ENCODE peak calls at places on chromosomes 16 and 17, in six cellular contexts. S, B, C, Z, I and M are unnamed samples.

GRCh38 chr17:9002236-9002609 is 19.1 kb upstream of the NTN1 start:
- DNase-seq in S (no peak), B (no peak), C (no peak), Z (no peak), I (no peak), M (no peak)

GRCh38 chr16:56068314-56068713 is 123.0 kb upstream of the GNAO1 start:
- DNase-seq in S (no peak), B (no peak), C (no peak), Z (no peak), I (no peak), M (no peak)

GRCh38 chr17:60817187-60817586 is 139.5 kb downstream of the BCAS3 start:
- DNase-seq in S (no peak), B (no peak), C (no peak), Z (no peak), I (no peak), M (no peak)

GRCh38 chr17:5118219-5118618 is 2.4 kb downstream of the USP6 start:
- DNase-seq in S (no peak), B (peak; percentile 51), C (no peak), Z (no peak), I (no peak), M (no peak)

GRCh38 chr17:19533036-19533717 is 477 bp upstream of the SLC47A1 start:
- DNase-seq in S (no peak), B (no peak), C (no peak), Z (no peak), I (no peak), M (no peak)

GRCh38 chr17:74623693-74624093 is at the start of gene CD300E:
- DNase-seq in S (no peak), B (no peak), C (no peak), Z (no peak), I (no peak), M (no peak)

GRCh38 chr17:73956595-73957465 is 246.6 kb upstream of the RPL38 start:
- DNase-seq in S (no peak), B (no peak), C (peak; percentile 80), Z (no peak), I (peak; percentile 49), M (peak; percentile 25)

GRCh38 chr17:6303664-6304063 is 131.3 kb downstream of the AIPL1 start:
- DNase-seq in S (no peak), B (no peak), C (peak; percentile 81), Z (no peak), I (no peak), M (peak; percentile 16)

GRCh38 chr16:85663891-85664321 is 24.8 kb downstream of the GINS2 start:
- DNase-seq in S (no peak), B (no peak), C (no peak), Z (no peak), I (no peak), M (no peak)

GRCh38 chr16:82041542-82041941 is 6.5 kb downstream of the HSD17B2 start:
- DNase-seq in S (no peak), B (no peak), C (no peak), Z (no peak), I (no peak), M (no peak)

GRCh38 chr17:78998311-78999055 is 11.1 kb downstream of the CANT1 start:
- DNase-seq in S (peak; percentile 21), B (peak; percentile 89), C (no peak), Z (no peak), I (no peak), M (no peak)

GRCh38 chr16:68299571-68300453 is 10.9 kb downstream of the SLC7A6OS start:
- DNase-seq in S (no peak), B (no peak), C (no peak), Z (no peak), I (no peak), M (no peak)

GRCh38 chr16:85395207-85395912 is 217.8 kb upstream of the GSE1 start:
- DNase-seq in S (peak; percentile 90), B (peak; percentile 96), C (peak; percentile 47), Z (peak; percentile 71), I (peak; percentile 92), M (no peak)

GRCh38 chr17:66492500-66493123 is 190.2 kb downstream of the PRKCA start:
- DNase-seq in S (no peak), B (no peak), C (no peak), Z (no peak), I (no peak), M (no peak)

GRCh38 chr16:88378836-88379693 is 3.7 kb upstream of the ZNF469 start:
- DNase-seq in S (no peak), B (peak; percentile 70), C (no peak), Z (no peak), I (no peak), M (no peak)

GRCh38 chr17:39197380-39198185 is at the start of gene CACNB1:
- DNase-seq in S (peak; percentile 80), B (peak; percentile 94), C (peak; percentile 91), Z (no peak), I (no peak), M (peak; percentile 76)

GRCh38 chr17:76578376-76578775 is 7.3 kb downstream of the ST6GALNAC2 start:
- DNase-seq in S (no peak), B (no peak), C (no peak), Z (no peak), I (no peak), M (no peak)

GRCh38 chr17:35621768-35622167 is 34.6 kb downstream of the AP2B1 start:
- DNase-seq in S (no peak), B (no peak), C (no peak), Z (no peak), I (no peak), M (no peak)

GRCh38 chr17:35616506-35616905 is 29.4 kb downstream of the AP2B1 start:
- DNase-seq in S (no peak), B (no peak), C (no peak), Z (no peak), I (no peak), M (no peak)

GRCh38 chr17:35617505-35617904 is 30.4 kb downstream of the AP2B1 start:
- DNase-seq in S (no peak), B (no peak), C (no peak), Z (no peak), I (no peak), M (no peak)

GRCh38 chr17:35614835-35615234 is 27.7 kb downstream of the AP2B1 start:
- DNase-seq in S (no peak), B (no peak), C (no peak), Z (no peak), I (no peak), M (no peak)

DNA sequence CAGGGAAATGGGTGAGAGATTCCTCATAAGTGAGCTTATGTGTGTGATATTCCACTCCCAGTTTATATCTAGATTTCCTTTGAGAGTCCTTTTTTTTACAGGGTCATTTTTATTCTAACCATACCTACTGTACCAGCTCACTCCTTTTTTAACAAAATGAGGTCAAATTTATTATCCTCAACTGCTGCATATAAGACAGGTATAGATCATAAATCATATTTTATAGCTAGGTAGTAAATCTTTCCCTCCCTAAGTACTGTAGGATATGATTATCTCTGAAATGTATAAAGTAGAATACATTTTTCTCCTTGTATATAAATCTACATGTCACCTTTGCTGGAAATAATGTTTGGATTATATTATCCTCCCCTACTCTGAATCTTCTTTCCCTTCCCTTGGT is 31.5 kb downstream of the AP2B1 start:
- DNase-seq in S (no peak), B (no peak), C (no peak), Z (no peak), I (no peak), M (no peak)
- H3K36me3 ChIP-seq in S (no peaks in the 10 kb centered on the region), B (no peaks in the 10 kb centered on the region), C (no peaks in the 10 kb centered on the region), Z (no peaks in the 10 kb centered on the region), I (peaks cover 4% of the 10 kb centered on the region), M (peaks cover 10% of the 10 kb centered on the region)

GRCh38 chr16:23368469-23368868 is 66.4 kb downstream of the SCNN1B start:
- DNase-seq in S (no peak), B (no peak), C (no peak), Z (no peak), I (peak; percentile 2), M (no peak)
- H3K4me1 ChIP-seq in S (no peaks in the 10 kb centered on the region), B (no peaks in the 10 kb centered on the region), C (no peaks in the 10 kb centered on the region), Z (no peaks in the 10 kb centered on the region), I (peaks cover 6% of the 10 kb centered on the region), M (peaks cover 6% of the 10 kb centered on the region)

GRCh38 chr17:64739316-64740058 is 77.4 kb upstream of the SMURF2 start:
- DNase-seq in S (no peak), B (no peak), C (peak; percentile 5), Z (no peak), I (no peak), M (peak; percentile 16)
- H3K27ac ChIP-seq in S (no peak overlapping the region), B (no peak overlapping the region), C (no peak overlapping the region), Z (peak overlapping the region; percentile 66), I (no peak overlapping the region), M (no peak overlapping the region)

DNA sequence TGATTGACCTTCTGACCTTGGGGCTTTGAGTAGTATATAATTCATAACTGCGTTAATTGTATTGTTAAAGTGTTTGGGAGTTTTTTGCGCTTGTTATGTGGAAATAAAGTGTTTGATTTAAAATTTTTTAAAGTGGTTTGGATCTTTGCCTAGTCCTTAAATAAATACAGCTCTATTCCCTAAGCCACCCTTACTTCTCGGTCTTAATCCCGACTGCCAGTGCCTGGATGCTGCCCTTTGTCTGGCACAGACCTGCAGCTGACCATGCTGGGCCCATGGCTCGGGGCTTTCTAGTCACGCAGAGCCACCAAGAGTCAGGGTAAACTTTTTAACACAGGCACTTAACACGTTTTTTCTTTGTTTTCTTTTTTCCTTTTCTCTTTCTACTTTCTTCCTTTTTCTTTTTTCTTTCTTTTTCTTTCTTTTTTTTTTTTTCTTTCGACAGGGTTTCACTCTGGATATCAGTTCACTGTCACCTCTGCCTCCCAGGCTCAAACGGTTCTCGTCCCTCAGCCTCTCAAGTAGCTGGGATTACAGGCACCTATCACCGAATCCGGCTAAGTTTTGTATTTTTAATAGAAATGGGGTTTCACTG is 19.6 kb upstream of the SLC5A11 start:
- DNase-seq in S (no peak), B (no peak), C (no peak), Z (no peak), I (no peak), M (no peak)
- H3K36me3 ChIP-seq in S (no peaks in the 10 kb centered on the region), B (peaks cover 9% of the 10 kb centered on the region), C (peaks cover 37% of the 10 kb centered on the region), Z (peaks cover 8% of the 10 kb centered on the region), I (peaks cover 17% of the 10 kb centered on the region), M (peaks cover 56% of the 10 kb centered on the region)

DNA sequence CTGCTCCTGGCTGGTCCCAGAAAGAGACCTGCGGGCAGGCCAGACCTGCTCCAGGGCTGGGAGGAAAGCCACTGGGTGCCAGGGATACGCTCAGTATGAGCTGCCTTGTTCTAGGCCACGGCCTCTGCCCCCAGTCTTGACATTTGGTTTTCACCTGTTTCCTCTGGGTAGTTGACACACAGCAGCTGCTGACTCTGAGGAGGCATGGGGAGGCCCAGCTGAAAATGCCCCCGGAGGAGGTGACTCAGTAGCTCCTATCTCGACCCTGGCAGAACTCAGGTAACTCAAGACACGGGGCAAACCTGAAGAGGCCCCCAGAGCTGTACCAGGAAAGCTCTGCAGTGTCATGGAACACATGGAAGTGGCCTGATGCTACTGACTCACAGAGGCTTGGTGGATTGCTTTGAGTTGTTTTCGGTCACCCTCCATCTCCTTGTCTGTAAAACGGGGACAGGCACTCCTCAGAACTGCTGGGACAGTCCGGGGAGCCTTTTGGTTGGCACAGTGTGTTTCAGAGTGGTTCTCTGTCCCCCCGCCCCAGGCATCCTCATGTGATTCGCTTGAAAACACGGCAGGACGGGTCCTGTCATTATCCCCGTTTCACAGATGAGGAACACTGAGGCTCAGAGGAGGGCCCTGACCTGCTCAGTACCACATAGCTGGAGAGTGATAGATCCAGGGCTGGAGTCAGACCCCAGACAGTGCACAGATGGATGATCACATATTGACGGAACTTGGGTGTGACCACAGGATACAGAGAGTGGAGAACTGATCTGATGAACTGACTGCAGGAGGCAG is 13.7 kb upstream of the ADGRG1 start:
- DNase-seq in S (no peak), B (peak; percentile 39), C (no peak), Z (peak; percentile 15), I (no peak), M (no peak)
- H3K4me1 ChIP-seq in S (no peaks in the 10 kb centered on the region), B (no peaks in the 10 kb centered on the region), C (peaks cover 4% of the 10 kb centered on the region), Z (no peaks in the 10 kb centered on the region), I (peaks cover 13% of the 10 kb centered on the region), M (peaks cover 9% of the 10 kb centered on the region)

GRCh38 chr17:41489531-41489930 is at the start of gene KRT36:
- DNase-seq in S (no peak), B (no peak), C (no peak), Z (no peak), I (no peak), M (no peak)
- H3K27ac ChIP-seq in S (no peak within 1 kb of the TSS), B (no peak within 1 kb of the TSS), C (no peak within 1 kb of the TSS), Z (no peak within 1 kb of the TSS), I (no peak within 1 kb of the TSS), M (no peak within 1 kb of the TSS)